ENCODE peak calls at places on chromosomes 3 and 15, in four cellular contexts. V is stimulated activated CD8-positive, alpha-beta memory T cell treated with anti-CD3 and anti-CD28 coated beads, Interleukin-15, amount 100 ng/mL, for 24 hours; Q is NCI-H2081; N is pancreas. O is an unnamed sample.

GRCh38 chr15:70362911-70363310 is 265.2 kb upstream of the TLE3 start:
- DNase-seq in V (no peak), Q (peak; percentile 20), N (peak; percentile 46), O (peak; percentile 7)

GRCh38 chr3:195715583-195716266 is 5.1 kb upstream of the MUC20 start:
- DNase-seq in V (no peak), Q (no peak), N (no peak), O (no peak)

GRCh38 chr3:59425371-59425770 is 375.5 kb upstream of the CFAP20DC start:
- DNase-seq in V (no peak), Q (no peak), N (no peak), O (no peak)

GRCh38 chr3:105715372-105715771 is 153.4 kb downstream of the CBLB start:
- DNase-seq in V (no peak), Q (no peak), N (no peak), O (no peak)

GRCh38 chr3:99708207-99708745 is 69.9 kb downstream of the COL8A1 start:
- DNase-seq in V (no peak), Q (no peak), N (no peak), O (no peak)

GRCh38 chr3:71130516-71131384 is 452.8 kb downstream of the FOXP1 start:
- DNase-seq in V (peak; percentile 31), Q (peak; percentile 56), N (peak; percentile 44), O (no peak)

GRCh38 chr15:48330045-48330840 is 986 bp upstream of the DUT start:
- DNase-seq in V (no peak), Q (no peak), N (no peak), O (no peak)

GRCh38 chr15:66163553-66163952 is 90.0 kb downstream of the MEGF11 start:
- DNase-seq in V (no peak), Q (peak; percentile 98), N (no peak), O (peak; percentile 24)

GRCh38 chr3:94873751-94874150 is 810.9 kb downstream of the NSUN3 start:
- DNase-seq in V (no peak), Q (no peak), N (no peak), O (no peak)

GRCh38 chr3:42660898-42661297 is 7.4 kb downstream of the ZBTB47 start:
- DNase-seq in V (no peak), Q (no peak), N (peak; percentile 8), O (peak; percentile 9)

GRCh38 chr15:80626643-80627120 is 68.4 kb upstream of the ABHD17C start:
- DNase-seq in V (no peak), Q (no peak), N (no peak), O (no peak)

GRCh38 chr3:140941090-140941433 is 574 bp upstream of the SLC25A36 start:
- DNase-seq in V (no peak), Q (no peak), N (no peak), O (no peak)